ENCODE peak calls at places on chromosomes 13 and 19, in seven cellular contexts. X is CD8-positive, alpha-beta memory T cell; P is psoas muscle; D is mucosa of descending colon; Y is colonic mucosa; H is right cardiac atrium; Q is tibial nerve. Z is an unnamed sample.

GRCh38 chr13:95671597-95671996 is 5.3 kb upstream of the DNAJC3 start:
- DNase-seq in D (no peak), Y (no peak), Q (no peak), X (no peak), P (no peak), H (no peak), Z (no peak)

GRCh38 chr13:73129023-73129422 is 70.2 kb downstream of the KLF5 start:
- DNase-seq in D (no peak), Q (no peak), X (no peak), Y (peak; percentile 3), H (no peak), P (no peak), Z (no peak)

GRCh38 chr13:91155512-91156114 is 191.9 kb upstream of the MIR17HG start:
- DNase-seq in H (no peak), D (no peak), X (no peak), Q (no peak), P (no peak), Y (no peak), Z (no peak)

GRCh38 chr13:91401916-91402315 is 3.5 kb downstream of the GPC5 start:
- DNase-seq in Q (no peak), P (no peak), Y (no peak), D (no peak), H (no peak), X (no peak), Z (no peak)

GRCh38 chr13:113882716-113883115 is 18.8 kb upstream of the GAS6 start:
- DNase-seq in P (no peak), D (no peak), Y (no peak), X (no peak), Q (no peak), H (no peak), Z (no peak)

GRCh38 chr13:30827578-30827925 is 78.5 kb upstream of the MEDAG start:
- DNase-seq in D (no peak), H (no peak), P (no peak), Y (no peak), X (no peak), Q (no peak), Z (no peak)

GRCh38 chr13:35768551-35768950 is 292.1 kb upstream of the MAB21L1 start:
- DNase-seq in Q (no peak), P (no peak), D (no peak), X (no peak), Y (no peak), H (no peak), Z (no peak)

GRCh38 chr13:72258340-72258981 is 391.5 kb upstream of the DACH1 start:
- DNase-seq in Y (no peak), Q (no peak), D (no peak), P (no peak), H (no peak), X (no peak), Z (no peak)

GRCh38 chr13:79353698-79354097 is 52.4 kb downstream of the RBM26 start:
- DNase-seq in Y (no peak), Q (no peak), P (no peak), D (no peak), H (no peak), X (no peak), Z (no peak)

DNA sequence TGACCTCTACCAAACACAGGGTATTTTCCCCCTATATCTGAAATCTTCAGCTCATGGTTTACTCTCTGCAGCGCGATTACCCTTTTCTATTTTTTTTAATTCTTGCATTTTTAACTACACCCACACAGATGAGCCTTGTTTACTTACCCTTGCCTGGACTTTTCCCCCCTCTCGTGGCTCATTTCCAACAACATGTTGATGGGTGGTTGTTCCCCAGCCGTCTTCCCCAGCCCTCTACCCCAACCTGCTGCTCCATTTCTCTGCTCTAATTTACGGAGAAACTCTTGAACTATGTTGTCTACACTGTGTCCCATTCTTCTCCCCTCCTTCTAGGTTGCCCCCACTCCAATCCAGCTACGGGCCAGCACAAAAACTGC is 674 bp downstream of the ZNF790 start:
- DNase-seq in H (no peak), Q (no peak), X (no peak), D (no peak), Y (no peak), P (no peak), Z (no peak)
- H3K9me3 ChIP-seq in H (no peaks in the 10 kb centered on the region), Q (peaks cover 45% of the 10 kb centered on the region), X (peaks cover 21% of the 10 kb centered on the region), D (peaks cover 41% of the 10 kb centered on the region), Y (peaks cover 3% of the 10 kb centered on the region), P (peaks cover 61% of the 10 kb centered on the region), Z (peaks cover 5% of the 10 kb centered on the region)

GRCh38 chr19:21750586-21751128 is 16.7 kb downstream of the ZNF100 start:
- DNase-seq in Y (no peak), P (peak; percentile 49), D (no peak), H (no peak), Q (no peak), X (no peak), Z (no peak)
- H3K9me3 ChIP-seq in Y (no peaks in the 10 kb centered on the region), P (peaks cover 4% of the 10 kb centered on the region), D (no peaks in the 10 kb centered on the region), H (no peaks in the 10 kb centered on the region), Q (peaks cover 7% of the 10 kb centered on the region), X (no peaks in the 10 kb centered on the region), Z (no peaks in the 10 kb centered on the region)

GRCh38 chr19:36821758-36822157 is 16.4 kb downstream of the ZNF790 start:
- DNase-seq in H (no peak), D (no peak), P (no peak), Q (no peak), Y (no peak), X (no peak), Z (no peak)

GRCh38 chr19:36819130-36819630 is 19.0 kb downstream of the ZNF790 start:
- DNase-seq in X (no peak), Y (no peak), P (no peak), Q (no peak), H (no peak), D (no peak), Z (no peak)
- H3K9me3 ChIP-seq in X (peaks cover 52% of the 10 kb centered on the region), Y (peaks cover 23% of the 10 kb centered on the region), P (peaks cover 98% of the 10 kb centered on the region), Q (peaks cover 100% of the 10 kb centered on the region), H (peaks cover 28% of the 10 kb centered on the region), D (peaks cover 100% of the 10 kb centered on the region), Z (peaks cover 50% of the 10 kb centered on the region)

DNA sequence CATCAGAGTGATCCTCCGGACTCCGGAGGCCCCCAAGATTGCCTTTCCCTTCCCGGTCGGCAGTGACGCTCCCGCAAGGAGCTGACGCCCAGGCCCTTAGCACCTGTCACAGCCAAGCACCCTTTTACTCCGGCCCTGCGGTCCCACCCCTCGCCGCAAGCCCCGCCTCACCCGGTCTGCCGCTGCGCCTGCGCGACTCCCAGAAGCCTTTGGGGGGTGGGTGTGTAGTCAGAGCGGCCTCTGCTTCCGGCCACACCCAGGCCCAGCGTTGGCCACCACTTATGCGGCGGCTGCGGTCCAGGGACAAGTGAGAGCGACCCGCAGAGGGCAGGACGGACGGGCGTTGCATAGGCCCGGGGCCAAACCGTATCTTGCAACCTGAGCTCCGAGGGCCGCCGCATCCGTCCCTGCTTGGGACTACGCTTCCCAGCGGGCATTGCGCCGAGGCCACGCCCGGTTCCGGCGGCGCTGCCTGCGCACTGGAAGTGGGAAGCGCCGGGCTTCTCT is 441 bp upstream of the ZFP28 start:
- DNase-seq in H (peak; percentile 92), X (peak; percentile 92), D (peak; percentile 92), Q (peak; percentile 81), P (peak; percentile 96), Y (peak; percentile 93), Z (peak; percentile 74)
- H3K9me3 ChIP-seq in H (peaks cover 6% of the 10 kb centered on the region), X (peaks cover 9% of the 10 kb centered on the region), D (peaks cover 83% of the 10 kb centered on the region), Q (peaks cover 85% of the 10 kb centered on the region), P (peaks cover 56% of the 10 kb centered on the region), Y (no peaks in the 10 kb centered on the region), Z (peaks cover 6% of the 10 kb centered on the region)

GRCh38 chr13:65917731-65918130 is 1312.4 kb downstream of the PCDH9 start:
- DNase-seq in D (no peak), H (no peak), Y (no peak), X (no peak), Q (no peak), P (no peak), Z (no peak)
- H3K9me3 ChIP-seq in D (no peaks in the 10 kb centered on the region), H (no peaks in the 10 kb centered on the region), Y (no peaks in the 10 kb centered on the region), X (no peaks in the 10 kb centered on the region), Q (no peaks in the 10 kb centered on the region), P (no peaks in the 10 kb centered on the region), Z (no peaks in the 10 kb centered on the region)

Z was measured in T-helper 17 cell.